ENCODE peak calls at places on chromosome 14, in nine cellular contexts. M is T47D, R is lower lobe of right lung, N is GM12878, Z is gastrocnemius medialis, W is psoas muscle, I is anterior cingulate cortex, L is cerebellum, D is NCI-H526 treated with DMSO at 0.1 percent for 48 hours. B is an unnamed sample.

GRCh38 chr14:63542231-63542999 is 762 bp downstream of the PPP2R5E start:
- DNase-seq in M (no peak), R (peak; percentile 62), N (no peak), Z (no peak), W (no peak), I (peak; percentile 15), L (peak; percentile 24), D (no peak), B (peak; percentile 69)

GRCh38 chr14:32709072-32709471 is 229.6 kb upstream of the NPAS3 start:
- DNase-seq in M (no peak), R (no peak), N (no peak), Z (peak; percentile 32), W (no peak), I (peak; percentile 16), L (no peak), D (no peak), B (no peak)

GRCh38 chr14:75088566-75089373 is 19.3 kb downstream of the ZC2HC1C start:
- DNase-seq in M (peak; percentile 35), R (no peak), N (no peak), Z (peak; percentile 9), W (no peak), I (peak; percentile 13), L (peak; percentile 62), D (peak; percentile 3), B (no peak)

GRCh38 chr14:87877877-87878276 is 115.1 kb downstream of the GALC start:
- DNase-seq in M (no peak), R (no peak), N (no peak), Z (no peak), W (no peak), I (no peak), L (no peak), D (no peak), B (no peak)

GRCh38 chr14:100780646-100781355 is 45.1 kb upstream of the MEG3 start:
- DNase-seq in M (no peak), R (no peak), N (no peak), Z (no peak), W (no peak), I (no peak), L (no peak), D (no peak), B (no peak)

GRCh38 chr14:81436296-81437138 is 36.4 kb upstream of the STON2 start:
- DNase-seq in M (peak; percentile 97), R (peak; percentile 80), N (no peak), Z (peak; percentile 62), W (peak; percentile 85), I (peak; percentile 75), L (peak; percentile 92), D (peak; percentile 80), B (peak; percentile 88)

GRCh38 chr14:30608533-30609006 is 13.5 kb upstream of the SCFD1 start:
- DNase-seq in M (no peak), R (no peak), N (no peak), Z (peak; percentile 13), W (no peak), I (no peak), L (no peak), D (no peak), B (no peak)

GRCh38 chr14:99038401-99038800 is 233.6 kb downstream of the BCL11B start:
- DNase-seq in M (no peak), R (no peak), N (no peak), Z (no peak), W (no peak), I (no peak), L (no peak), D (no peak), B (no peak)

GRCh38 chr14:58816416-58817115 is 178.8 kb downstream of the DACT1 start:
- DNase-seq in M (no peak), R (no peak), N (no peak), Z (no peak), W (no peak), I (no peak), L (no peak), D (no peak), B (peak; percentile 60)

GRCh38 chr14:105863296-105864108 is 337.1 kb downstream of the TMEM121 start:
- DNase-seq in M (no peak), R (no peak), N (no peak), Z (no peak), W (no peak), I (no peak), L (no peak), D (no peak), B (peak; percentile 37)

GRCh38 chr14:48792376-48793024 is 793.7 kb downstream of the RPS29 start:
- DNase-seq in M (no peak), R (no peak), N (no peak), Z (no peak), W (no peak), I (no peak), L (no peak), D (no peak), B (no peak)

GRCh38 chr14:79332504-79333197 is 878.7 kb downstream of the DIO2 start:
- DNase-seq in M (no peak), R (no peak), N (no peak), Z (no peak), W (no peak), I (no peak), L (no peak), D (no peak), B (no peak)

GRCh38 chr14:100039903-100040302 is 25.3 kb upstream of the EVL start:
- DNase-seq in M (no peak), R (no peak), N (no peak), Z (no peak), W (no peak), I (no peak), L (no peak), D (no peak), B (no peak)

GRCh38 chr14:69713976-69714716 is 52.8 kb upstream of the SRSF5 start:
- DNase-seq in M (peak; percentile 67), R (no peak), N (no peak), Z (no peak), W (no peak), I (no peak), L (no peak), D (peak; percentile 24), B (no peak)

GRCh38 chr14:97697772-97698171 is 900.6 kb downstream of the VRK1 start:
- DNase-seq in M (no peak), R (no peak), N (no peak), Z (no peak), W (no peak), I (no peak), L (no peak), D (no peak), B (no peak)

GRCh38 chr14:51981218-51981854 is 8.0 kb upstream of the RTRAF start:
- DNase-seq in M (no peak), R (no peak), N (no peak), Z (no peak), W (no peak), I (no peak), L (no peak), D (no peak), B (no peak)

GRCh38 chr14:53093206-53093605 is 59.9 kb downstream of the DDHD1 start:
- DNase-seq in M (no peak), R (no peak), N (no peak), Z (no peak), W (no peak), I (no peak), L (no peak), D (no peak), B (no peak)

GRCh38 chr14:34364201-34364600 is 97.8 kb downstream of the SPTSSA start:
- DNase-seq in M (no peak), R (no peak), N (no peak), Z (no peak), W (no peak), I (no peak), L (no peak), D (no peak), B (no peak)

GRCh38 chr14:91872517-91873470 is 5.5 kb upstream of the TC2N start:
- DNase-seq in M (peak; percentile 80), R (peak; percentile 85), N (no peak), Z (peak; percentile 52), W (peak; percentile 72), I (no peak), L (no peak), D (no peak), B (peak; percentile 79)

GRCh38 chr14:105483300-105484068 is 3.2 kb upstream of the CRIP1 start:
- DNase-seq in M (no peak), R (no peak), N (no peak), Z (no peak), W (no peak), I (no peak), L (no peak), D (no peak), B (no peak)

GRCh38 chr14:94100847-94101246 is 9.7 kb upstream of the IFI27 start:
- DNase-seq in M (no peak), R (no peak), N (no peak), Z (no peak), W (peak; percentile 58), I (no peak), L (no peak), D (no peak), B (no peak)

GRCh38 chr14:101007004-101007614 is 103.6 kb upstream of the RTL1 start:
- DNase-seq in M (no peak), R (no peak), N (no peak), Z (no peak), W (no peak), I (no peak), L (no peak), D (no peak), B (no peak)

GRCh38 chr14:59890676-59891075 is 20.1 kb upstream of the RTN1 start:
- DNase-seq in M (no peak), R (no peak), N (no peak), Z (no peak), W (no peak), I (peak; percentile 2), L (peak; percentile 31), D (no peak), B (no peak)

GRCh38 chr14:106845286-106846087 is 1319.1 kb downstream of the TMEM121 start:
- DNase-seq in M (peak; percentile 33), R (peak; percentile 79), N (peak; percentile 73), Z (no peak), W (no peak), I (no peak), L (no peak), D (peak; percentile 83), B (no peak)

GRCh38 chr14:23055621-23056256 is 1.6 kb downstream of the CDH24 start:
- DNase-seq in M (no peak), R (no peak), N (no peak), Z (no peak), W (no peak), I (no peak), L (no peak), D (no peak), B (no peak)